ENCODE peak calls at places on chromosome 1, in seven cellular contexts. N is AG08396; F is occipital lobe; R is activated CD8-positive, alpha-beta memory T cell treated with anti-CD3 and anti-CD28 coated beads for 24 hours; U is amniotic stem cell; O is pulmonary artery endothelial cell; H is aorta. Y is an unnamed sample.

GRCh38 chr1:182641561-182641960 is 37.4 kb upstream of the RGS16 start:
- DNase-seq in N (no peak), F (no peak), R (no peak), U (no peak), O (no peak), H (no peak), Y (no peak)

GRCh38 chr1:22952694-22953391 is 19.8 kb downstream of the LACTBL1 start:
- DNase-seq in N (no peak), F (no peak), R (peak), U (no peak), O (no peak), H (no peak), Y (no peak)

GRCh38 chr1:62425041-62425440 is 11.8 kb upstream of the USP1 start:
- DNase-seq in N (no peak), F (no peak), R (no peak), U (no peak), O (no peak), H (no peak), Y (no peak)

GRCh38 chr1:52707927-52708655 is 9.9 kb upstream of the COA7 start:
- DNase-seq in N (peak), F (no peak), R (no peak), U (no peak), O (no peak), H (peak), Y (peak)

GRCh38 chr1:206524739-206525364 is 17.5 kb downstream of the RASSF5 start:
- DNase-seq in N (no peak), F (no peak), R (no peak), U (no peak), O (no peak), H (no peak), Y (no peak)

GRCh38 chr1:48761411-48761810 is 15.3 kb downstream of the BEND5 start:
- DNase-seq in N (no peak), F (no peak), R (no peak), U (no peak), O (no peak), H (no peak), Y (no peak)

GRCh38 chr1:64033667-64034215 is 169.7 kb upstream of the UBE2U start:
- DNase-seq in N (peak), F (no peak), R (no peak), U (peak), O (no peak), H (peak), Y (no peak)

GRCh38 chr1:55378582-55378981 is 163.4 kb upstream of the USP24 start:
- DNase-seq in N (peak), F (no peak), R (no peak), U (no peak), O (no peak), H (peak), Y (peak)

GRCh38 chr1:222084996-222085395 is 343.1 kb upstream of the DUSP10 start:
- DNase-seq in N (no peak), F (no peak), R (no peak), U (no peak), O (no peak), H (no peak), Y (no peak)

GRCh38 chr1:205543351-205544305 is 39.2 kb downstream of the CDK18 start:
- DNase-seq in N (peak), F (peak), R (peak), U (peak), O (peak), H (peak), Y (no peak)

GRCh38 chr1:237879195-237879594 is 11.5 kb downstream of the ZP4 start:
- DNase-seq in N (no peak), F (no peak), R (no peak), U (no peak), O (no peak), H (no peak), Y (no peak)

GRCh38 chr1:5980314-5981008 is 11.8 kb downstream of the NPHP4 start:
- DNase-seq in N (peak), F (peak), R (no peak), U (no peak), O (no peak), H (no peak), Y (no peak)

GRCh38 chr1:26574690-26575349 is 45.3 kb downstream of the RPS6KA1 start:
- DNase-seq in N (no peak), F (peak), R (no peak), U (no peak), O (no peak), H (peak), Y (no peak)

GRCh38 chr1:91725961-91726704 is 159.8 kb downstream of the TGFBR3 start:
- DNase-seq in N (peak), F (no peak), R (no peak), U (peak), O (peak), H (no peak), Y (no peak)

GRCh38 chr1:241213147-241213546 is 143.9 kb downstream of the RGS7 start:
- DNase-seq in N (no peak), F (no peak), R (no peak), U (no peak), O (no peak), H (no peak), Y (no peak)

GRCh38 chr1:19988269-19989006 is 9.0 kb upstream of the PLA2G2A start:
- DNase-seq in N (no peak), F (no peak), R (no peak), U (no peak), O (no peak), H (no peak), Y (no peak)

GRCh38 chr1:89812992-89813391 is 7.8 kb upstream of the LRRC8D start:
- DNase-seq in N (no peak), F (no peak), R (no peak), U (no peak), O (no peak), H (no peak), Y (no peak)

GRCh38 chr1:178142806-178143205 is 48.9 kb downstream of the RASAL2 start:
- DNase-seq in N (no peak), F (no peak), R (no peak), U (no peak), O (no peak), H (no peak), Y (no peak)

GRCh38 chr1:233109121-233109520 is 158.7 kb downstream of the NTPCR start:
- DNase-seq in N (no peak), F (no peak), R (no peak), U (no peak), O (no peak), H (no peak), Y (no peak)

GRCh38 chr1:172601046-172601630 is 57.8 kb upstream of the FASLG start:
- DNase-seq in N (no peak), F (no peak), R (no peak), U (no peak), O (no peak), H (no peak), Y (no peak)

GRCh38 chr1:30757196-30757949 is at the start of gene LAPTM5:
- DNase-seq in N (peak), F (no peak), R (peak), U (no peak), O (no peak), H (peak), Y (no peak)

GRCh38 chr1:209743145-209743482 is 12.7 kb upstream of the TRAF3IP3 start:
- DNase-seq in N (peak), F (peak), R (no peak), U (no peak), O (no peak), H (peak), Y (no peak)

GRCh38 chr1:75426688-75427087 is 184.2 kb downstream of the SLC44A5 start:
- DNase-seq in N (no peak), F (peak), R (no peak), U (no peak), O (no peak), H (no peak), Y (no peak)

GRCh38 chr1:220528049-220528678 is at the start of gene MARK1:
- DNase-seq in N (peak), F (peak), R (peak), U (no peak), O (no peak), H (peak), Y (peak)

GRCh38 chr1:189205863-189206262 is 1271.8 kb downstream of the BRINP3 start:
- DNase-seq in N (no peak), F (no peak), R (no peak), U (no peak), O (no peak), H (no peak), Y (no peak)

GRCh38 chr1:56237491-56238064 is 341.8 kb downstream of the PLPP3 start:
- DNase-seq in N (no peak), F (no peak), R (no peak), U (no peak), O (no peak), H (no peak), Y (no peak)

GRCh38 chr1:106699436-106699835 is 357.0 kb upstream of the PRMT6 start:
- DNase-seq in N (no peak), F (no peak), R (no peak), U (no peak), O (no peak), H (no peak), Y (no peak)

GRCh38 chr1:24586970-24587820 is 31.3 kb downstream of the NCMAP start:
- DNase-seq in N (peak), F (no peak), R (peak), U (peak), O (peak), H (no peak), Y (peak)

GRCh38 chr1:211495584-211495983 is 3.6 kb upstream of the RD3 start:
- DNase-seq in N (no peak), F (no peak), R (no peak), U (no peak), O (no peak), H (no peak), Y (peak)

Y was measured in small intestine.